ENCODE peak calls at places on chromosomes 5 and 9, in six cellular contexts. A, X, R, K, Q and Z are unnamed samples.

GRCh38 chr5:92559743-92560142 is 1021.3 kb downstream of the NR2F1-AS1 start:
- DNase-seq in R (peak), X (no peak), Q (no peak), K (peak), A (no peak), Z (no peak)

GRCh38 chr9:127598839-127599549 is 13.1 kb upstream of the STXBP1 start:
- DNase-seq in K (no peak), R (no peak), Q (no peak), A (no peak), X (no peak), Z (no peak)

GRCh38 chr5:134005415-134006118 is 792 bp upstream of the VDAC1 start:
- DNase-seq in A (peak), X (peak), K (no peak), R (peak), Q (no peak), Z (no peak)

GRCh38 chr5:149135536-149136201 is 5.6 kb upstream of the ABLIM3 start:
- DNase-seq in K (no peak), R (no peak), X (no peak), A (no peak), Q (no peak), Z (no peak)

GRCh38 chr9:129558063-129558550 is 62.8 kb downstream of the C9orf50 start:
- DNase-seq in Q (no peak), K (no peak), X (no peak), A (no peak), R (no peak), Z (no peak)

GRCh38 chr9:86807577-86807976 is 139.7 kb downstream of the GAS1 start:
- DNase-seq in R (no peak), K (no peak), X (peak), Q (no peak), A (no peak), Z (no peak)

GRCh38 chr5:97098864-97099454 is 43.5 kb downstream of the LIX1 start:
- DNase-seq in Q (no peak), K (no peak), A (peak), R (no peak), X (no peak), Z (no peak)

GRCh38 chr5:139601429-139601828 is 40.3 kb downstream of the UBE2D2 start:
- DNase-seq in X (no peak), K (no peak), R (no peak), Q (no peak), A (no peak), Z (no peak)

GRCh38 chr9:114126247-114127060 is 27.4 kb upstream of the KIF12 start:
- DNase-seq in A (no peak), X (no peak), R (no peak), Q (no peak), K (no peak), Z (no peak)

GRCh38 chr9:114184071-114184470 is 28.7 kb downstream of the COL27A1 start:
- DNase-seq in A (no peak), K (no peak), R (no peak), X (no peak), Q (no peak), Z (no peak)

GRCh38 chr5:150632305-150633160 is 7.9 kb upstream of the SYNPO start:
- DNase-seq in A (no peak), R (peak), Q (peak), K (no peak), X (no peak), Z (no peak)

GRCh38 chr5:158560170-158560569 is 539.5 kb downstream of the EBF1 start:
- DNase-seq in Q (no peak), K (peak), X (no peak), R (peak), A (no peak), Z (no peak)

GRCh38 chr9:21505425-21506179 is 23.5 kb upstream of the IFNE start:
- DNase-seq in Q (no peak), R (no peak), X (no peak), A (no peak), K (no peak), Z (no peak)

GRCh38 chr5:123709422-123709821 is 197.4 kb downstream of the CSNK1G3 start:
- DNase-seq in X (no peak), Q (no peak), K (no peak), A (no peak), R (no peak), Z (no peak)

GRCh38 chr5:157198277-157199058 is 17.8 kb downstream of the ITK start:
- DNase-seq in K (no peak), X (no peak), A (no peak), R (no peak), Q (no peak), Z (peak)

GRCh38 chr5:148776261-148776660 is 50.1 kb upstream of the ADRB2 start:
- DNase-seq in K (no peak), X (no peak), R (no peak), Q (no peak), A (no peak), Z (no peak)

GRCh38 chr5:1649554-1649953 is 125.8 kb upstream of the LPCAT1 start:
- DNase-seq in K (no peak), A (no peak), X (no peak), Q (no peak), R (no peak), Z (no peak)

GRCh38 chr5:7250609-7251008 is 145.3 kb upstream of the ADCY2 start:
- DNase-seq in R (no peak), K (no peak), X (no peak), Q (no peak), A (no peak), Z (no peak)

GRCh38 chr9:14342746-14343145 is 28.8 kb upstream of the NFIB start:
- DNase-seq in R (no peak), Q (no peak), X (no peak), K (no peak), A (no peak), Z (no peak)

GRCh38 chr9:36328798-36329411 is 70.7 kb upstream of the GNE start:
- DNase-seq in K (peak), R (peak), Q (no peak), X (no peak), A (peak), Z (no peak)

GRCh38 chr9:135422340-135422944 is 57.1 kb upstream of the PPP1R26 start:
- DNase-seq in Q (no peak), K (no peak), A (no peak), X (no peak), R (no peak), Z (no peak)

GRCh38 chr5:170623576-170624181 is 119.9 kb downstream of the KCNIP1 start:
- DNase-seq in K (peak), Q (peak), A (peak), R (no peak), X (peak), Z (no peak)

GRCh38 chr9:78714591-78714990 is 417.7 kb downstream of the PSAT1 start:
- DNase-seq in X (no peak), Q (no peak), A (no peak), R (peak), K (no peak), Z (no peak)

GRCh38 chr5:9622891-9623547 is 7.1 kb downstream of the TAS2R1 start:
- DNase-seq in X (no peak), K (no peak), R (peak), Q (no peak), A (no peak), Z (no peak)

GRCh38 chr5:120624021-120624563 is 160.0 kb downstream of the PRR16 start:
- DNase-seq in K (no peak), Q (no peak), R (no peak), A (no peak), X (no peak), Z (no peak)

GRCh38 chr9:133702798-133703570 is 35.2 kb downstream of the SARDH start:
- DNase-seq in R (no peak), X (peak), K (no peak), A (no peak), Q (peak), Z (no peak)

GRCh38 chr9:126534431-126535186 is 79.1 kb upstream of the LMX1B start:
- DNase-seq in A (no peak), R (peak), Q (peak), K (no peak), X (no peak), Z (no peak)

GRCh38 chr9:1458503-1458902 is 408.3 kb downstream of the DMRT2 start:
- DNase-seq in R (peak), A (no peak), K (peak), Q (no peak), X (no peak), Z (no peak)

GRCh38 chr9:78397045-78397843 is 100.3 kb downstream of the PSAT1 start:
- DNase-seq in A (no peak), R (no peak), K (no peak), Q (no peak), X (no peak), Z (no peak)

GRCh38 chr5:146815423-146815822 is 63.1 kb downstream of the PPP2R2B start:
- DNase-seq in Q (no peak), A (no peak), X (no peak), K (peak), R (no peak), Z (no peak)

GRCh38 chr9:104858271-104858670 is 69.7 kb downstream of the ABCA1 start:
- DNase-seq in A (peak), X (no peak), R (no peak), Q (no peak), K (no peak), Z (no peak)

GRCh38 chr9:107175826-107176500 is 107.1 kb upstream of the RAD23B start:
- DNase-seq in R (no peak), K (no peak), X (no peak), A (no peak), Q (no peak), Z (no peak)

GRCh38 chr9:112341741-112342140 is 8.3 kb upstream of the PTBP3 start:
- DNase-seq in X (no peak), R (peak), K (peak), A (no peak), Q (no peak), Z (no peak)

GRCh38 chr9:72636621-72637020 is 115.2 kb downstream of the TMC1 start:
- DNase-seq in A (no peak), X (no peak), Q (no peak), R (no peak), K (no peak), Z (no peak)

GRCh38 chr5:98772415-98773213 is 849 bp upstream of the RGMB start:
- DNase-seq in R (peak), X (peak), A (peak), Q (peak), K (peak), Z (peak)

GRCh38 chr9:126699401-126699851 is 85.7 kb downstream of the LMX1B start:
- DNase-seq in X (no peak), R (no peak), Q (no peak), K (no peak), A (no peak), Z (no peak)